ENCODE peak calls at places on chromosomes 1 and 21, in four cellular contexts. L is AG10803, N is glutamatergic neuron, J is IMR-90. H is an unnamed sample.

GRCh38 chr1:100100202-100100601 is 32.5 kb downstream of the SASS6 start:
- DNase-seq in L (peak), N (no peak), J (peak), H (no peak)

GRCh38 chr21:16419188-16419874 is 689.5 kb downstream of the USP25 start:
- DNase-seq in L (peak), N (peak), J (peak), H (peak)

GRCh38 chr1:163872067-163872466 is 550.3 kb downstream of the NUF2 start:
- DNase-seq in L (peak), N (no peak), J (no peak), H (peak)

GRCh38 chr1:204578867-204579664 is 62.9 kb downstream of the MDM4 start:
- DNase-seq in L (peak), N (peak), J (no peak), H (peak)

GRCh38 chr1:109275706-109276345 is 7.1 kb downstream of the PSRC1 start:
- DNase-seq in L (peak), N (no peak), J (peak), H (no peak)

GRCh38 chr1:53545663-53546408 is 86.6 kb downstream of the DMRTB1 start:
- DNase-seq in L (peak), N (peak), J (peak), H (no peak)

GRCh38 chr1:153563991-153564390 is 1.7 kb downstream of the S100A2 start:
- DNase-seq in L (no peak), N (peak), J (no peak), H (no peak)

GRCh38 chr1:66012076-66012769 is 219.5 kb downstream of the PDE4B start:
- DNase-seq in L (peak), N (no peak), J (peak), H (no peak)

GRCh38 chr21:45281411-45282282 is 6.0 kb downstream of the POFUT2 start:
- DNase-seq in L (no peak), N (peak), J (no peak), H (no peak)

GRCh38 chr1:234721476-234722266 is 111.7 kb upstream of the IRF2BP2 start:
- DNase-seq in L (peak), N (no peak), J (peak), H (peak)

GRCh38 chr1:226813671-226814591 is 56.5 kb upstream of the PSEN2 start:
- DNase-seq in L (no peak), N (no peak), J (no peak), H (no peak)

GRCh38 chr1:42745851-42746250 is 5.8 kb upstream of the CLDN19 start:
- DNase-seq in L (no peak), N (no peak), J (no peak), H (no peak)

GRCh38 chr1:14184346-14184963 is 414.0 kb upstream of the KAZN start:
- DNase-seq in L (no peak), N (no peak), J (no peak), H (no peak)

GRCh38 chr1:11078631-11079030 is 18.8 kb upstream of the SRM start:
- DNase-seq in L (peak), N (no peak), J (peak), H (no peak)

GRCh38 chr1:20648438-20648837 is 12.7 kb downstream of the DDOST start:
- DNase-seq in L (no peak), N (no peak), J (no peak), H (no peak)

GRCh38 chr1:156114919-156115513 is 505 bp downstream of the LMNA start:
- DNase-seq in L (no peak), N (peak), J (no peak), H (peak)

GRCh38 chr21:42247716-42248115 is 28.8 kb downstream of the ABCG1 start:
- DNase-seq in L (no peak), N (no peak), J (no peak), H (no peak)

GRCh38 chr1:161966076-161966475 is 57.6 kb downstream of the OLFML2B start:
- DNase-seq in L (no peak), N (no peak), J (no peak), H (no peak)

GRCh38 chr1:65066766-65067490 is 81.1 kb upstream of the AK4 start:
- DNase-seq in L (peak), N (peak), J (peak), H (peak)

GRCh38 chr1:19209439-19209989 is 552 bp downstream of the UBR4 start:
- DNase-seq in L (peak), N (peak), J (peak), H (peak)

GRCh38 chr1:154407021-154407865 is 2.1 kb downstream of the IL6R start:
- DNase-seq in L (no peak), N (no peak), J (no peak), H (no peak)

GRCh38 chr1:212954514-212954913 is 4.2 kb downstream of the VASH2 start:
- DNase-seq in L (no peak), N (no peak), J (no peak), H (no peak)

GRCh38 chr1:64935551-64936158 is 30.7 kb downstream of the JAK1 start:
- DNase-seq in L (no peak), N (no peak), J (no peak), H (no peak)

GRCh38 chr1:181392613-181393170 is 90.6 kb upstream of the CACNA1E start:
- DNase-seq in L (no peak), N (no peak), J (no peak), H (no peak)

GRCh38 chr1:226110249-226111108 is 48.0 kb downstream of the H3-3A start:
- DNase-seq in L (peak), N (peak), J (peak), H (peak)

GRCh38 chr1:119623651-119624050 is 24.4 kb downstream of the ZNF697 start:
- DNase-seq in L (no peak), N (no peak), J (no peak), H (no peak)

GRCh38 chr1:89994231-89994804 is 592 bp upstream of the ZNF326 start:
- DNase-seq in L (no peak), N (no peak), J (no peak), H (no peak)

GRCh38 chr1:238999944-239000343 is 386.4 kb upstream of the CHRM3 start:
- DNase-seq in L (no peak), N (no peak), J (no peak), H (no peak)

GRCh38 chr1:25559996-25560395 is 16.6 kb downstream of the LDLRAP1 start:
- DNase-seq in L (no peak), N (no peak), J (no peak), H (no peak)

GRCh38 chr1:147243228-147243685 is 773 bp downstream of the CHD1L start:
- DNase-seq in L (no peak), N (peak), J (peak), H (no peak)

GRCh38 chr1:16239972-16240491 is 3.0 kb upstream of the CPLANE2 start:
- DNase-seq in L (no peak), N (no peak), J (no peak), H (no peak)

GRCh38 chr1:201279313-201279712 is 4.0 kb upstream of the PKP1 start:
- DNase-seq in L (peak), N (no peak), J (peak), H (peak)

GRCh38 chr1:43622471-43622870 is 27.5 kb upstream of the KDM4A start:
- DNase-seq in L (peak), N (no peak), J (peak), H (peak)

DNA sequence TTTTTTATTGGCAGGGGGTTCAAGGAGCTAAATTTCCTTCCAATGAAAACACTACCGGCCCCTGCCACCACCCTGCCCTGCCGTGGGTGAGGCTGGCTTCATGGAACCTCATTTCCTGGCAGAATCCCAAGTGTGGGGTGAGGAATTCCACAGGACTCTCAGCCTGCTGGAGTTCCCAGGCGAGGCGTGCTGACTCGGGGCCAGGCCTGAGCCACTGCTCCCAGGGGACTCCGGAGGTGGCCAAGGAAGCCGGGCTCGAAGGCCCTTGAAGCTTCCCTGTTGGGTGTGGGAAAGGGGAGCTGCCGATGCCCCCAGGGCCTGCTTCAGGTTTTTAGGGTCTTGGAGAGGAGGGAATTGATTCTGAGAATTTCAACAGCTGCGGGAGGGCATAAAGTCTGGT is 95.3 kb upstream of the ACTRT2 start:
- DNase-seq in L (no peak), N (peak), J (no peak), H (no peak)
- TF ChIP-seq CTCF in L (no peak), N (no peak), J (no peak), H (no peak)

GRCh38 chr21:32412162-32412997 is at the start of gene EVA1C:
- DNase-seq in L (no peak), N (peak), J (peak), H (peak)
- TF ChIP-seq CTCF in L (no peak), N (no peak), J (peak), H (no peak)

GRCh38 chr1:244394346-244394745 is 57.4 kb downstream of the ADSS2 start:
- DNase-seq in L (no peak), N (no peak), J (no peak), H (no peak)
- TF ChIP-seq CTCF in L (no peak), N (no peak), J (no peak), H (no peak)

DNA sequence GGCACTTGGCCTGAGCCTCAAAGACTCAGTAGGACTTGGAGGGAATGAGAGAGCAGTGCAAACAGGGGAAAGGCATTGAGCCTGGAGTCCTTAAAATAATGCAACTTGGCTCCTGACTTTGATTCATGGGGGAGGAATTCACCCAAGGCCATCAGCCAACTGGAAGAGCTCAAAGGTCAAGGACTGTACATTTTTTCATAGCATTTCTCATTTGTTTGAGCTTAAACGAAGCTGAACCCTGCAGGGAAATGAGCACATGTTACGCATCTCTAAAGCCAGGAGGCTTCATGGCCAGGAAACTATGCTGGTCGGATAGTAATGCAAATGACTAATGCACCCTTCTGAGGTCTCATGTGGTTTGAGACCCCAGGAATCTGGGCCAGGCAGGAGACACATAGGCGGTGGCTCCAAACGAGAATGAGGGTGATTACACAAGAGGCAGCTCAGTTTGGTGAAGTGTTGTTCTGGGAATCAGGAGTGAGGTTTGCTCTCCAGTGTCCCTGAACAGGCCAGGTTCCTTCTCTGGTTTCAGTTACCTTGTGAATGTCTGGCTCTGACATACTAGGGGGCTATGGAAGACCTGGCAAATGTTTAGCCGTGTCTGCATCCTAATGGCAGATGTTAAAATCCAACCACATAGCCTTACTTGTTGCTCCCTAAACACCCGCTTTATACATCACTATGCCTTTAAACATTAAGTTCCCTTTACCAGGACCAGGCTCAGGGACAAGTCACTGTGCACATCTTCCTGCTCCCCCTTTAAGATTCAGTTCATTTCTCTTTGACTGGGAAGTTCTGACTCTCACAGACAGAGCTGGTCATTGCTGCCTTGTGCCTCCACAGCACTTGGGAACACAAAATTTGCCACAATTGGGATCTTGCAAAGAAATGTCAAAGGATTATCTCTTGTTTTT is 503.9 kb upstream of the USP24 start:
- DNase-seq in L (peak), N (no peak), J (peak), H (peak)
- TF ChIP-seq CTCF in L (no peak), N (no peak), J (no peak), H (no peak)

GRCh38 chr1:107051266-107051665 is 5.2 kb upstream of the PRMT6 start:
- DNase-seq in L (no peak), N (no peak), J (no peak), H (no peak)

GRCh38 chr1:107048255-107048654 is 8.2 kb upstream of the PRMT6 start:
- DNase-seq in L (no peak), N (no peak), J (no peak), H (no peak)

GRCh38 chr1:107047602-107048001 is 8.9 kb upstream of the PRMT6 start:
- DNase-seq in L (peak), N (no peak), J (no peak), H (no peak)
- TF ChIP-seq CTCF in L (no peak), N (no peak), J (peak), H (peak)